ENCODE peak calls at places on chromosomes 6 and 20, in six cellular contexts. W, C, A, Z, T and K are unnamed samples.

GRCh38 chr6:44008821-44009370 is 118.4 kb downstream of the MRPL14 start:
- DNase-seq in T (no peak), W (no peak), A (no peak), C (no peak), Z (no peak), K (no peak)

GRCh38 chr6:37049990-37050853 is 44.8 kb downstream of the FGD2 start:
- DNase-seq in C (no peak), W (peak), Z (no peak), T (peak), A (no peak), K (no peak)

GRCh38 chr20:38167851-38168760 is 3.0 kb upstream of the TGM2 start:
- DNase-seq in W (peak), C (peak), Z (peak), T (peak), A (no peak), K (no peak)

GRCh38 chr6:142771162-142771561 is 173.8 kb downstream of the HIVEP2 start:
- DNase-seq in T (peak), Z (no peak), W (no peak), C (no peak), A (no peak), K (no peak)

GRCh38 chr20:54250691-54251090 is 42.8 kb downstream of the PFDN4 start:
- DNase-seq in Z (no peak), C (peak), A (no peak), W (no peak), T (no peak), K (no peak)

GRCh38 chr20:53202781-53203180 is 230.6 kb downstream of the TSHZ2 start:
- DNase-seq in A (no peak), T (no peak), C (no peak), Z (peak), W (no peak), K (no peak)

GRCh38 chr6:95530176-95530799 is 47.0 kb upstream of the MANEA start:
- DNase-seq in Z (no peak), A (no peak), W (no peak), C (no peak), T (no peak), K (no peak)

GRCh38 chr6:21748343-21749063 is 155.0 kb downstream of the SOX4 start:
- DNase-seq in C (peak), W (no peak), T (no peak), Z (peak), A (no peak), K (peak)

GRCh38 chr6:100455230-100456124 is 9.2 kb downstream of the SIM1 start:
- DNase-seq in A (no peak), C (no peak), Z (no peak), W (peak), T (no peak), K (no peak)

GRCh38 chr20:47208534-47209174 is 147.8 kb downstream of the ZMYND8 start:
- DNase-seq in A (no peak), Z (no peak), W (no peak), C (no peak), T (no peak), K (no peak)

GRCh38 chr6:136614994-136615393 is 64.8 kb upstream of the MAP7 start:
- DNase-seq in W (no peak), T (no peak), A (no peak), Z (no peak), C (no peak), K (no peak)

GRCh38 chr20:63682384-63683139 is 13.9 kb upstream of the TNFRSF6B start:
- DNase-seq in Z (peak), A (no peak), T (no peak), C (peak), W (peak), K (no peak)

GRCh38 chr20:4305091-4305490 is 289.7 kb upstream of the RNF24 start:
- DNase-seq in A (no peak), T (no peak), Z (no peak), W (no peak), C (no peak), K (no peak)

GRCh38 chr6:122400121-122400450 is 634 bp downstream of the HSF2 start:
- DNase-seq in W (no peak), T (no peak), Z (peak), C (no peak), A (no peak), K (no peak)

GRCh38 chr20:10857362-10858070 is 183.7 kb upstream of the JAG1 start:
- DNase-seq in C (peak), W (peak), A (no peak), Z (peak), T (peak), K (no peak)

GRCh38 chr6:93677297-93677965 is 258.1 kb upstream of the EPHA7 start:
- DNase-seq in Z (no peak), W (no peak), C (peak), T (no peak), A (no peak), K (no peak)

GRCh38 chr20:36712775-36713174 is 33.1 kb downstream of the NDRG3 start:
- DNase-seq in W (no peak), A (no peak), C (no peak), T (no peak), Z (no peak), K (no peak)

GRCh38 chr20:36720510-36720909 is 25.4 kb downstream of the NDRG3 start:
- DNase-seq in T (no peak), A (no peak), C (peak), Z (peak), W (no peak), K (no peak)

GRCh38 chr20:36717657-36718056 is 28.2 kb downstream of the NDRG3 start:
- DNase-seq in Z (no peak), W (peak), A (no peak), C (peak), T (no peak), K (no peak)
- TF ChIP-seq CTCF in Z (no peak), W (peak), A (no peak), C (peak), T (no peak), K (peak)

GRCh38 chr20:34310481-34311117 is 7.4 kb upstream of the AHCY start:
- DNase-seq in W (no peak), A (no peak), T (no peak), Z (no peak), C (no peak), K (peak)

GRCh38 chr20:34312024-34312460 is 8.9 kb upstream of the AHCY start:
- DNase-seq in W (no peak), T (no peak), C (no peak), Z (no peak), A (no peak), K (no peak)

GRCh38 chr20:34315236-34315635 is 12.1 kb upstream of the AHCY start:
- DNase-seq in Z (no peak), W (no peak), T (no peak), A (no peak), C (no peak), K (no peak)

GRCh38 chr20:34311118-34312023 is 8.2 kb upstream of the AHCY start:
- DNase-seq in T (no peak), W (peak), A (no peak), C (peak), Z (no peak), K (no peak)

DNA sequence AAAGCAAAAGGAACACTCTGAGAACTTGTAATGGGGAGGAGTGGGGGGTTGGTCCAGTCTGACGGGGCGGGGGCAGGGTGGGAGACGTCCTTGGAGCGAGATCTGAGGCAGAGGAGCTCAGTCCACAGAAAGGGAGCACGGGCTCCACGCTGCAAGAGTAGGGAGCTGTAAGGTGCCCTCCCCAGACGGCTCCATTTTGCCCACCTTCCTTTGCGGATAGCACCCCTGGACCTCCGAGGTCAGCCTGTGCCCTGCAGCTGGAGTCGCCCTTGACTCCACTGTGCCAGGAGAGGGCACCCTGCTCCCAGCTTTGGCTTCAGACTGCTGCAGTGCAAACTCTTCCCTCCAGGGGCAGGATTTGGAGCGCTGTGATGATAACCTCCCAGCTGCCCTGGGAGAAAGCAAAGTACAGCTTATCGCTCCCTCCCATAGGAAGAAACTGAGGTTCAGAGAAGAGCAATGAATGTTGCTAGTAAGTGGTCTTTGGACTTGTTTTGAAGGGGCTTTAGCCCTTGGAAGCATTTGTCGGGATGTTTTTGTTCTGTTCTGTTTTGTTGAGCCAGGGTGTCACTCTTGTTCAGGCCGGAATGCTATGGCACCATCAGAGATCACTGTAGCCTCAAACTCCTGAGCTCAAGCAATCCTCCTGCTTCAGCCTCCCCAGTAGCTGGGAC is 9.5 kb upstream of the AHCY start:
- DNase-seq in C (peak), Z (peak), W (peak), T (peak), A (peak), K (peak)
- H3K4me3 ChIP-seq in C (peak), Z (no peak), W (no peak), T (no peak), A (peak), K (peak)

GRCh38 chr20:58523916-58524315 is 8.7 kb upstream of the APCDD1L start:
- DNase-seq in C (peak), T (no peak), W (no peak), A (no peak), Z (peak), K (no peak)
- TF ChIP-seq CTCF in C (no peak), T (no peak), W (no peak), A (no peak), Z (no peak), K (no peak)

DNA sequence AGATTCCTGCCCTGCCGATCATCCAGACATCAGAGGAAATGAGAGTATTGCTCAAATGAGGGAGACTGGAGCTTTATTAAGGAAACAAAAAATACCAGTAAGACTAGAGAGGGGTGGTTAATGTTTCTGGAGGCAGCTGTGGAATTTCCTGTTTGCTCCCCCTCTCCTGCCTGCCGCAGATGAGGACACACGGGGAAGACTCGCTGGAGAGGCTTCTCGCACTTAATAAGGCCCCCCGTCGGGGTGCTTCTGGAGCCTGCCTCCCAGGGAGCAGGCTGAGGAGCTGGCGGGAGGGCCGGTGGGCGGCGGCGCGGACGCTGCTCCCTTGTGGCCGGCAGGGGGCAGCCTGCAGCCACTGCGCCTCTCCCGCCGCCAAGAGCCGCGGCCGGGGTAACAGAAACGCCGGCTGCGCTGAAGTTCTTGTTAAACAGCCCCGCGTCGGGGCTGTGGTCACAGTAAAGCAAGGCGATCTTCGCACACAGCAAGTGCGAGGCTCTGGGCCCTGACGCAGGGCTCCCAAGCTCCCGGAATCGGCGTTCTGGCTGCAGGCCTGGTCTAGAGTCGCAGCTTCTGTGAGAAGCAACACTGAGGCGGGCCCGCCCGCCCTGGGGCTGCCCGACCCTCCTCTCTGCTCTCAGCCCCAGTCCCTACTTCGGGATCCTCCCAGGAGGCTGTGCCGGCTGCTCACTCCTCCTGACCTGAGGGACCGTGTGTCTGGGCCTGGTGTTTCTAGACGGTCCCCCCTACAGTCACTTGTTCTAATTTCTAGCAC is 17.4 kb downstream of the LEMD2 start:
- DNase-seq in T (peak), Z (peak), A (peak), C (peak), W (peak), K (no peak)
- H3K4me3 ChIP-seq in T (no peak), Z (no peak), A (no peak), C (no peak), W (no peak), K (no peak)